ENCODE peak calls at places on chromosomes 2 and 18, in five cellular contexts. K is fibroblast of the conjunctiva, X is activated T-helper 1 cell treated with Interleukin-2 at 50 U/mL for 16 hours, S is activated T-cell treated with anti-CD3 and anti-CD28 coated beads for 1 hour, V is cardiac fibroblast. N is an unnamed sample.

GRCh38 chr2:176325732-176326131 is 56.5 kb downstream of the MTX2 start:
- DNase-seq in K (no peak), X (no peak), S (no peak), V (no peak), N (no peak)

GRCh38 chr2:168350380-168350779 is 103.0 kb upstream of the STK39 start:
- DNase-seq in K (no peak), X (no peak), S (no peak), V (peak; percentile 18), N (no peak)

GRCh38 chr18:70334728-70335329 is 46.0 kb downstream of the SOCS6 start:
- DNase-seq in K (peak; percentile 35), X (no peak), S (no peak), V (peak; percentile 78), N (no peak)

GRCh38 chr2:207472343-207473202 is 57.2 kb upstream of the CREB1 start:
- DNase-seq in K (no peak), X (no peak), S (no peak), V (peak; percentile 63), N (no peak)

GRCh38 chr2:173651891-173652290 is 297.2 kb downstream of the CDCA7 start:
- DNase-seq in K (no peak), X (no peak), S (no peak), V (no peak), N (no peak)

GRCh38 chr2:130870779-130871178 is 34.1 kb downstream of the ARHGEF4 start:
- DNase-seq in K (no peak), X (no peak), S (no peak), V (no peak), N (no peak)

GRCh38 chr2:112674229-112674628 is 28.5 kb downstream of the SLC20A1 start:
- DNase-seq in K (no peak), X (no peak), S (no peak), V (peak; percentile 66), N (no peak)

GRCh38 chr2:102893870-102894269 is 132.0 kb downstream of the TMEM182 start:
- DNase-seq in K (no peak), X (no peak), S (no peak), V (no peak), N (no peak)

GRCh38 chr2:116810645-116811044 is 1003.8 kb upstream of the DDX18 start:
- DNase-seq in K (peak; percentile 3), X (no peak), S (no peak), V (peak; percentile 36), N (no peak)

GRCh38 chr2:238239552-238239871 is 326 bp downstream of the HES6 start:
- DNase-seq in K (no peak), X (no peak), S (no peak), V (no peak), N (no peak)

GRCh38 chr18:57004366-57005121 is 142.3 kb upstream of the BOD1L2 start:
- DNase-seq in K (no peak), X (no peak), S (no peak), V (peak; percentile 70), N (no peak)

GRCh38 chr2:231917280-231918088 is 8.7 kb downstream of the NPPC start:
- DNase-seq in K (no peak), X (no peak), S (no peak), V (no peak), N (no peak)

GRCh38 chr2:239470151-239470900 is 69.5 kb upstream of the HDAC4 start:
- DNase-seq in K (no peak), X (no peak), S (no peak), V (no peak), N (no peak)

GRCh38 chr18:59927246-59927825 is 27.5 kb downstream of the PMAIP1 start:
- DNase-seq in K (no peak), X (no peak), S (no peak), V (peak; percentile 66), N (no peak)

GRCh38 chr18:9088252-9088651 is 14.2 kb upstream of the NDUFV2 start:
- DNase-seq in K (no peak), X (no peak), S (no peak), V (no peak), N (no peak)

GRCh38 chr2:45329045-45329677 is 281.9 kb downstream of the SRBD1 start:
- DNase-seq in K (no peak), X (no peak), S (no peak), V (peak; percentile 47), N (no peak)

GRCh38 chr18:79199691-79200374 is 130.6 kb downstream of the ATP9B start:
- DNase-seq in K (no peak), X (no peak), S (no peak), V (peak; percentile 12), N (no peak)

GRCh38 chr2:12057436-12058166 is 311.2 kb downstream of the LPIN1 start:
- DNase-seq in K (no peak), X (no peak), S (peak; percentile 18), V (no peak), N (no peak)

GRCh38 chr2:154960802-154961583 is 262.5 kb downstream of the KCNJ3 start:
- DNase-seq in K (no peak), X (no peak), S (no peak), V (no peak), N (no peak)

GRCh38 chr18:43720036-43720435 is 442.7 kb upstream of the SYT4 start:
- DNase-seq in K (peak; percentile 53), X (no peak), S (no peak), V (no peak), N (no peak)

GRCh38 chr2:100755441-100755840 is 64.5 kb upstream of the NPAS2 start:
- DNase-seq in K (no peak), X (no peak), S (no peak), V (peak; percentile 58), N (no peak)